ENCODE peak calls at places on chromosomes 1 and 21, in seven cellular contexts. One of them, this sample, is unnamed.

GRCh38 chr21:33668180-33668579 is 25.9 kb downstream of the ITSN1 start:
- DNase-seq in K562: no peak
- DNase-seq in HCT116: no peak
- DNase-seq in H1: no peak
- DNase-seq in HepG2: no peak
- DNase-seq in GM12878: no peak
- DNase-seq in SK-N-SH: no peak
- DNase-seq in this sample: no peak

GRCh38 chr1:8027748-8028631 is 1.9 kb upstream of the ERRFI1 start:
- DNase-seq in HCT116: no peak
- DNase-seq in GM12878: no peak
- DNase-seq in H1: no peak
- DNase-seq in K562: no peak
- DNase-seq in HepG2: peak
- DNase-seq in SK-N-SH: no peak
- DNase-seq in this sample: no peak

GRCh38 chr21:42313501-42313969 is 1.7 kb downstream of the TFF3 start:
- DNase-seq in H1: no peak
- DNase-seq in HepG2: peak
- DNase-seq in K562: no peak
- DNase-seq in HCT116: no peak
- DNase-seq in SK-N-SH: no peak
- DNase-seq in GM12878: no peak
- DNase-seq in this sample: peak

GRCh38 chr1:24551290-24551859 is 4.5 kb upstream of the NCMAP start:
- DNase-seq in HCT116: no peak
- DNase-seq in SK-N-SH: no peak
- DNase-seq in H1: no peak
- DNase-seq in K562: no peak
- DNase-seq in HepG2: no peak
- DNase-seq in GM12878: no peak
- DNase-seq in this sample: no peak

GRCh38 chr21:32367158-32367557 is 25.7 kb downstream of the URB1 start:
- DNase-seq in HCT116: no peak
- DNase-seq in SK-N-SH: no peak
- DNase-seq in K562: no peak
- DNase-seq in HepG2: no peak
- DNase-seq in GM12878: no peak
- DNase-seq in H1: no peak
- DNase-seq in this sample: no peak

GRCh38 chr1:155976062-155976912 is 2.1 kb downstream of the ARHGEF2 start:
- DNase-seq in GM12878: no peak
- DNase-seq in H1: no peak
- DNase-seq in SK-N-SH: peak
- DNase-seq in HepG2: no peak
- DNase-seq in HCT116: no peak
- DNase-seq in K562: peak
- DNase-seq in this sample: peak

GRCh38 chr1:103218821-103219220 is 110.5 kb upstream of the COL11A1 start:
- DNase-seq in HCT116: no peak
- DNase-seq in K562: no peak
- DNase-seq in SK-N-SH: no peak
- DNase-seq in H1: no peak
- DNase-seq in HepG2: no peak
- DNase-seq in GM12878: no peak
- DNase-seq in this sample: no peak

GRCh38 chr1:180923024-180923841 is 10.5 kb downstream of the KIAA1614 start:
- DNase-seq in SK-N-SH: no peak
- DNase-seq in GM12878: peak
- DNase-seq in H1: peak
- DNase-seq in HepG2: peak
- DNase-seq in K562: peak
- DNase-seq in HCT116: no peak
- DNase-seq in this sample: peak

GRCh38 chr1:108192581-108192980 is 7.6 kb downstream of the SLC25A24 start:
- DNase-seq in GM12878: no peak
- DNase-seq in HCT116: no peak
- DNase-seq in HepG2: no peak
- DNase-seq in SK-N-SH: no peak
- DNase-seq in H1: no peak
- DNase-seq in K562: no peak
- DNase-seq in this sample: no peak

GRCh38 chr1:30683699-30684098 is 39.7 kb downstream of the MATN1 start:
- DNase-seq in SK-N-SH: no peak
- DNase-seq in HepG2: no peak
- DNase-seq in GM12878: no peak
- DNase-seq in K562: no peak
- DNase-seq in HCT116: no peak
- DNase-seq in H1: no peak
- DNase-seq in this sample: no peak

GRCh38 chr1:225812488-225813249 is 2.7 kb downstream of the EPHX1 start:
- DNase-seq in H1: no peak
- DNase-seq in SK-N-SH: no peak
- DNase-seq in K562: no peak
- DNase-seq in HCT116: no peak
- DNase-seq in HepG2: no peak
- DNase-seq in GM12878: no peak
- DNase-seq in this sample: no peak

GRCh38 chr21:43300496-43301423 is 126.2 kb downstream of the SIK1 start:
- DNase-seq in HepG2: no peak
- DNase-seq in HCT116: no peak
- DNase-seq in SK-N-SH: no peak
- DNase-seq in K562: no peak
- DNase-seq in H1: no peak
- DNase-seq in GM12878: no peak
- DNase-seq in this sample: no peak

GRCh38 chr1:1597275-1597930 is 2.5 kb downstream of the FNDC10 start:
- DNase-seq in HepG2: no peak
- DNase-seq in H1: peak
- DNase-seq in SK-N-SH: peak
- DNase-seq in K562: peak
- DNase-seq in GM12878: no peak
- DNase-seq in HCT116: no peak
- DNase-seq in this sample: peak

GRCh38 chr1:37089750-37090149 is 55.4 kb upstream of the GRIK3 start:
- DNase-seq in HepG2: no peak
- DNase-seq in HCT116: no peak
- DNase-seq in SK-N-SH: no peak
- DNase-seq in K562: no peak
- DNase-seq in H1: no peak
- DNase-seq in GM12878: no peak
- DNase-seq in this sample: no peak

GRCh38 chr1:212311836-212312497 is 26.8 kb downstream of the PPP2R5A start:
- DNase-seq in HepG2: no peak
- DNase-seq in K562: no peak
- DNase-seq in H1: no peak
- DNase-seq in SK-N-SH: no peak
- DNase-seq in GM12878: no peak
- DNase-seq in HCT116: no peak
- DNase-seq in this sample: no peak

GRCh38 chr1:94981574-94981973 is 54.7 kb upstream of the CNN3 start:
- DNase-seq in HepG2: no peak
- DNase-seq in GM12878: no peak
- DNase-seq in K562: no peak
- DNase-seq in H1: no peak
- DNase-seq in HCT116: no peak
- DNase-seq in SK-N-SH: no peak
- DNase-seq in this sample: no peak

GRCh38 chr1:239225396-239225795 is 161.0 kb upstream of the CHRM3 start:
- DNase-seq in GM12878: no peak
- DNase-seq in K562: no peak
- DNase-seq in HepG2: no peak
- DNase-seq in SK-N-SH: no peak
- DNase-seq in H1: no peak
- DNase-seq in HCT116: no peak
- DNase-seq in this sample: no peak

GRCh38 chr1:209743145-209743482 is 12.7 kb upstream of the TRAF3IP3 start:
- DNase-seq in H1: no peak
- DNase-seq in SK-N-SH: no peak
- DNase-seq in HCT116: no peak
- DNase-seq in K562: no peak
- DNase-seq in GM12878: no peak
- DNase-seq in HepG2: no peak
- DNase-seq in this sample: peak

GRCh38 chr1:16032388-16033100 is 10.7 kb downstream of the CLCNKA start:
- DNase-seq in HepG2: peak
- DNase-seq in H1: peak
- DNase-seq in GM12878: no peak
- DNase-seq in HCT116: peak
- DNase-seq in K562: peak
- DNase-seq in SK-N-SH: peak
- DNase-seq in this sample: peak
- TF ChIP-seq JUND in HepG2: no peak
- TF ChIP-seq JUND in H1: no peak
- TF ChIP-seq JUND in GM12878: no peak
- TF ChIP-seq JUND in HCT116: no peak
- TF ChIP-seq JUND in K562: peak
- TF ChIP-seq JUND in SK-N-SH: no peak
- TF ChIP-seq JUND in this sample: no peak

GRCh38 chr1:15838721-15839120 is 8.8 kb upstream of the SPEN start:
- DNase-seq in HCT116: no peak
- DNase-seq in K562: no peak
- DNase-seq in SK-N-SH: no peak
- DNase-seq in GM12878: no peak
- DNase-seq in H1: no peak
- DNase-seq in HepG2: no peak
- DNase-seq in this sample: no peak

GRCh38 chr1:15835741-15836510 is 11.6 kb upstream of the SPEN start:
- DNase-seq in SK-N-SH: peak
- DNase-seq in HepG2: peak
- DNase-seq in H1: peak
- DNase-seq in K562: peak
- DNase-seq in GM12878: peak
- DNase-seq in HCT116: peak
- DNase-seq in this sample: peak

GRCh38 chr1:15837931-15838330 is 9.6 kb upstream of the SPEN start:
- DNase-seq in H1: no peak
- DNase-seq in HepG2: no peak
- DNase-seq in GM12878: no peak
- DNase-seq in HCT116: no peak
- DNase-seq in K562: no peak
- DNase-seq in SK-N-SH: no peak
- DNase-seq in this sample: no peak

GRCh38 chr1:15835205-15835740 is 12.2 kb upstream of the SPEN start:
- DNase-seq in HepG2: peak
- DNase-seq in SK-N-SH: peak
- DNase-seq in GM12878: no peak
- DNase-seq in K562: no peak
- DNase-seq in H1: no peak
- DNase-seq in HCT116: no peak
- DNase-seq in this sample: no peak

GRCh38 chr1:15836772-15837669 is 10.5 kb upstream of the SPEN start:
- DNase-seq in K562: no peak
- DNase-seq in SK-N-SH: no peak
- DNase-seq in H1: no peak
- DNase-seq in HCT116: no peak
- DNase-seq in GM12878: no peak
- DNase-seq in HepG2: no peak
- DNase-seq in this sample: no peak
- TF ChIP-seq JUND in K562: no peak
- TF ChIP-seq JUND in SK-N-SH: no peak
- TF ChIP-seq JUND in H1: no peak
- TF ChIP-seq JUND in HCT116: no peak
- TF ChIP-seq JUND in GM12878: no peak
- TF ChIP-seq JUND in HepG2: no peak
- TF ChIP-seq JUND in this sample: no peak

DNA sequence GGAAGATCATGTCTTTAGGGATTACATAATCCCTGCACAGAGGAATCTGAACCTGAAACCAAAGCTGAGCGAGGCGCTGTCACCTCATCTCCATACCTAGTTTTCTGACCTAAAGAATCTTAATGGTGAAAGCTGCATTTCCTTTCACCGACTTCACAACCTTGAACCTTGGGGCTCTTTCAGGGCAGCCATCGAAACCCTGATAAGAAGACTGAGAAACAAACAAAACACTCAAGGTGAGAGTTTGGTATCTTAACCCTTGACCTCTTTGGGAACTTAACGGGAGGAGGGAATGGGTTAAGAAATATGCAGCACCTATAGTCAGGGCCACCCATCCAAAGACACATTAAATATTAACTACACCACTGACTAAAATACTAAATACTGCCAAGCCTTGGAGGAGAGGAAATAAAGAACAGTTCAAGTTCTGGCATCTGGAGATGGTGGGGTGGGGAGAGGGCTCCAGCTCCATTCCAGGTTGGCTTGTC is 2.0 kb downstream of the C1orf116 start:
- DNase-seq in GM12878: no peak
- DNase-seq in HCT116: no peak
- DNase-seq in K562: no peak
- DNase-seq in HepG2: no peak
- DNase-seq in H1: no peak
- DNase-seq in SK-N-SH: no peak
- DNase-seq in this sample: no peak
- TF ChIP-seq JUND in GM12878: no peak
- TF ChIP-seq JUND in HCT116: no peak
- TF ChIP-seq JUND in K562: no peak
- TF ChIP-seq JUND in HepG2: no peak
- TF ChIP-seq JUND in H1: no peak
- TF ChIP-seq JUND in SK-N-SH: no peak
- TF ChIP-seq JUND in this sample: no peak

GRCh38 chr1:168485048-168485447 is 58.7 kb downstream of the XCL2 start:
- DNase-seq in GM12878: no peak
- DNase-seq in H1: no peak
- DNase-seq in HepG2: no peak
- DNase-seq in K562: no peak
- DNase-seq in SK-N-SH: no peak
- DNase-seq in HCT116: no peak
- DNase-seq in this sample: no peak

GRCh38 chr1:168484083-168484482 is 59.7 kb downstream of the XCL2 start:
- DNase-seq in GM12878: no peak
- DNase-seq in HepG2: no peak
- DNase-seq in H1: no peak
- DNase-seq in HCT116: no peak
- DNase-seq in SK-N-SH: no peak
- DNase-seq in K562: no peak
- DNase-seq in this sample: no peak

GRCh38 chr1:168482106-168482505 is 61.7 kb downstream of the XCL2 start:
- DNase-seq in H1: no peak
- DNase-seq in HepG2: peak
- DNase-seq in GM12878: no peak
- DNase-seq in HCT116: no peak
- DNase-seq in K562: no peak
- DNase-seq in SK-N-SH: no peak
- DNase-seq in this sample: no peak

GRCh38 chr1:168481586-168481985 is 62.2 kb downstream of the XCL2 start:
- DNase-seq in SK-N-SH: no peak
- DNase-seq in HepG2: no peak
- DNase-seq in HCT116: no peak
- DNase-seq in K562: no peak
- DNase-seq in H1: no peak
- DNase-seq in GM12878: no peak
- DNase-seq in this sample: no peak

DNA sequence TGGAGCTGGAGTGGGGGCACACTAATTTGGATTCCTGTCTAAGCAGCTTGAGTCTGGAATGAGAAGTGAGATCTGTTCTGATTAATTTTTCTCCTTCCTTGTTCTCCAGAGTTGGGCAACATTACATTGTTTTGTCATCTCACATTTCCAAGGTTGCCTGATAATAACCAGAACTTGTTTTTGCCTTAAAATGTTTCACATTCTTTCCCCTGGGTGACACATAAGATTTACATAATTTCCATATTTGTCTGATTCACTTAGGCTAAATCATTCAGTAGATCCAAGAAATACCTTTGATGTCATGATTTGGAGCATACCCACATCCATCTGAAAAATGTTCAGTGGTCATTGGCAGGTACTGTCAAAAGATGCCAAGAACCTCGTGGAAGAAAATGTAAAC is 60.3 kb downstream of the XCL2 start:
- DNase-seq in SK-N-SH: no peak
- DNase-seq in H1: no peak
- DNase-seq in K562: no peak
- DNase-seq in HCT116: no peak
- DNase-seq in GM12878: no peak
- DNase-seq in HepG2: no peak
- DNase-seq in this sample: no peak
- TF ChIP-seq JUND in SK-N-SH: peak
- TF ChIP-seq JUND in H1: no peak
- TF ChIP-seq JUND in K562: no peak
- TF ChIP-seq JUND in HCT116: no peak
- TF ChIP-seq JUND in GM12878: no peak
- TF ChIP-seq JUND in HepG2: no peak
- TF ChIP-seq JUND in this sample: no peak